ENCODE peak calls at places on chromosome 14, in seven cellular contexts. E is cardiac muscle cell; O is lower lobe of right lung; V is left ventricle myocardium inferior; I is fibroblast of lung; R is effector memory CD4-positive, alpha-beta T cell; U is gastrocnemius medialis. Z is an unnamed sample.
A peak's percentile ranks its signal among the peaks of the same experiment; 100 is the strongest.

GRCh38 chr14:36767603-36768281 is 106.1 kb downstream of the PAX9 start:
- DNase-seq in E (no peak), O (no peak), V (no peak), I (no peak), R (no peak), U (no peak), Z (no peak)

GRCh38 chr14:93727917-93728650 is 60.2 kb downstream of the PRIMA1 start:
- DNase-seq in E (no peak), O (no peak), V (no peak), I (no peak), R (no peak), U (no peak), Z (no peak)

GRCh38 chr14:76304536-76305473 is 71.1 kb upstream of the ESRRB start:
- DNase-seq in E (no peak), O (no peak), V (no peak), I (no peak), R (no peak), U (no peak), Z (no peak)

GRCh38 chr14:92987713-92988510 is 65.0 kb downstream of the CHGA start:
- DNase-seq in E (no peak), O (peak; percentile 37), V (no peak), I (no peak), R (no peak), U (no peak), Z (no peak)

GRCh38 chr14:85483037-85483436 is 46.9 kb upstream of the FLRT2 start:
- DNase-seq in E (peak; percentile 69), O (no peak), V (no peak), I (no peak), R (no peak), U (no peak), Z (no peak)

GRCh38 chr14:33943484-33943883 is 7.4 kb downstream of the EGLN3 start:
- DNase-seq in E (no peak), O (no peak), V (no peak), I (no peak), R (no peak), U (no peak), Z (no peak)

GRCh38 chr14:104734601-104734990 is 10.6 kb downstream of the ADSS1 start:
- DNase-seq in E (no peak), O (no peak), V (no peak), I (no peak), R (no peak), U (no peak), Z (no peak)

GRCh38 chr14:65179918-65180724 is 77.8 kb upstream of the MAX start:
- DNase-seq in E (peak; percentile 89), O (no peak), V (peak; percentile 32), I (peak; percentile 78), R (no peak), U (peak; percentile 78), Z (no peak)

GRCh38 chr14:91454580-91454979 is 37.0 kb upstream of the CCDC88C start:
- DNase-seq in E (no peak), O (no peak), V (no peak), I (no peak), R (no peak), U (no peak), Z (no peak)

GRCh38 chr14:64225156-64225757 is 68.9 kb downstream of the ESR2 start:
- DNase-seq in E (no peak), O (no peak), V (peak; percentile 30), I (no peak), R (no peak), U (peak; percentile 77), Z (no peak)

GRCh38 chr14:105335735-105336476 is 21.4 kb downstream of the PACS2 start:
- DNase-seq in E (no peak), O (peak; percentile 32), V (peak; percentile 70), I (no peak), R (no peak), U (peak; percentile 79), Z (no peak)

GRCh38 chr14:95262511-95262891 is 57.2 kb downstream of the CLMN start:
- DNase-seq in E (no peak), O (no peak), V (no peak), I (no peak), R (no peak), U (no peak), Z (no peak)
- H3K27ac ChIP-seq in E (no peak overlapping the region), O (no peak overlapping the region), V (peak overlapping the region; percentile 75), I (no peak overlapping the region), R (no peak overlapping the region), U (peak overlapping the region; percentile 49), Z (no peak overlapping the region)

DNA sequence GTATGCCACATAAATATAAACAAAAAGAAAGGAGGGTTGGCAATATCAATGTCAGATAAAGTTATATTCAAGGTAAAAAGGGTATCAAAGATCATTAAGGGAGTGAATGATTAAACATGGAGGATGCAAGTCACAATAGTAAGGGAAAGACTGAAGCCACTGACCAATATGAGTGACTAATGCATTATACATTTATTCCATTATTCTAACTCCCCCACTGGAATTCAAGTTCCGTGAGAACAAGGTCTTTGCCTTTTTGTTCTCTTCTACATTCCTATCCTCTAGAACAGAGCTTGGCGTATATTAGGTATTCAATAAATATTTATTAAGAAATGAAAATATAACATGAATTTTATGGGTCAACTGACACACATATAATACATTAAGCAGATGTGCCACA is 30.7 kb downstream of the MAP4K5 start:
- DNase-seq in E (peak; percentile 59), O (no peak), V (no peak), I (peak; percentile 33), R (no peak), U (no peak), Z (no peak)
- H3K27ac ChIP-seq in E (no peak overlapping the region), O (no peak overlapping the region), V (no peak overlapping the region), I (no peak overlapping the region), R (no peak overlapping the region), U (no peak overlapping the region), Z (no peak overlapping the region)

DNA sequence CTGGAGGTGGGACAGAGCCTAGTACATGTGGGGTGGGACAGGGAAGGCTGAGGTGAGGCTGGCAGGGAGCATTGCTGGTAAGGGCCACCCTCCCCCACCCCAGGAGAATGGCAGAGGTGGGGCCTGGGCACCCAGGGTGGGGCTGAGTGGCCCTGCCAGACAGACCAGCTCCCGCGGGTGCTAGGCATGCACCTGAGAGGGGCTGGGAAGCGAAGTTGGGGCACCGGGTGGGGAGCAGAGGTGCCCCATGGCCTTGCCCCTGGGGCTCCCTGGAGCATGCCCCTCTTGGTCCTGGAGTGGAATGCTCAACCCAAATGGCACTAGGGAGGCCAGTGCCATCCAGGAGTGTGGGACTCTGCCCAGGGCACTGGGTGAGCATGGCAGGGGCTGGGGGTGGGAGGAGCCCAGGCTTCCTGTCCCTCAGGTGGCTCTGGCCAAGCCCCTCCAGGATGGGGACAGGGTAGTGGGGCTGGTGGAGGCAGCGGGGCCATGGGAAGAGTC is 1.3 kb downstream of the TNFAIP2 start:
- DNase-seq in E (no peak), O (no peak), V (peak; percentile 14), I (no peak), R (no peak), U (no peak), Z (no peak)
- H3K27ac ChIP-seq in E (no peak overlapping the region), O (no peak overlapping the region), V (peak overlapping the region; percentile 99), I (no peak overlapping the region), R (no peak overlapping the region), U (peak overlapping the region; percentile 87), Z (no peak overlapping the region)

GRCh38 chr14:68178282-68178681 is 358.7 kb downstream of the RAD51B start:
- DNase-seq in E (no peak), O (no peak), V (no peak), I (no peak), R (no peak), U (no peak), Z (no peak)
- H3K27ac ChIP-seq in E (no peak overlapping the region), O (no peak overlapping the region), V (no peak overlapping the region), I (no peak overlapping the region), R (no peak overlapping the region), U (no peak overlapping the region), Z (no peak overlapping the region)

DNA sequence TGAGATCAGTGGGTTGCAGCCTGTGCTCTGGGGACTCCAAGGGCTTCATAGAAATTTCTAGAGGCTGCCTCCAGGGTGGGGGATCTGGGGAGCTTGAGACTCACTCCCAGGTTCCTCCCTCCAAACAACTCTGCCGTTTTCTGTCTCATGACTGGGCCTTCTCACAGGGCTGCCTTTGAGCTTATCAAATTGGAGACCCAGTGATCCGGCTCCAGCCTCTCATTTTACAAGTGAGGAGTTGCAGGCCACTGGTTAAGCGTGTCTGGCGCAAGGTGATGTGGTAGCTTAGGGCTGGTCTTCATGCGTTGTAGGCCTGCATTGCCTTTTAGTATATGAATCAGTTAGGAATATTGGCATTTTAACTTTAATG is 85.9 kb downstream of the SLC25A47 start:
- DNase-seq in E (no peak), O (no peak), V (no peak), I (no peak), R (no peak), U (no peak), Z (no peak)
- H3K27ac ChIP-seq in E (no peak overlapping the region), O (no peak overlapping the region), V (no peak overlapping the region), I (no peak overlapping the region), R (no peak overlapping the region), U (no peak overlapping the region), Z (peak overlapping the region; percentile 26)

GRCh38 chr14:51014625-51015024 is 70.3 kb upstream of the PYGL start:
- DNase-seq in E (no peak), O (no peak), V (no peak), I (no peak), R (no peak), U (no peak), Z (no peak)
- H3K27ac ChIP-seq in E (peak overlapping the region; percentile 48), O (no peak overlapping the region), V (peak overlapping the region; percentile 16), I (no peak overlapping the region), R (no peak overlapping the region), U (no peak overlapping the region), Z (peak overlapping the region; percentile 86)

DNA sequence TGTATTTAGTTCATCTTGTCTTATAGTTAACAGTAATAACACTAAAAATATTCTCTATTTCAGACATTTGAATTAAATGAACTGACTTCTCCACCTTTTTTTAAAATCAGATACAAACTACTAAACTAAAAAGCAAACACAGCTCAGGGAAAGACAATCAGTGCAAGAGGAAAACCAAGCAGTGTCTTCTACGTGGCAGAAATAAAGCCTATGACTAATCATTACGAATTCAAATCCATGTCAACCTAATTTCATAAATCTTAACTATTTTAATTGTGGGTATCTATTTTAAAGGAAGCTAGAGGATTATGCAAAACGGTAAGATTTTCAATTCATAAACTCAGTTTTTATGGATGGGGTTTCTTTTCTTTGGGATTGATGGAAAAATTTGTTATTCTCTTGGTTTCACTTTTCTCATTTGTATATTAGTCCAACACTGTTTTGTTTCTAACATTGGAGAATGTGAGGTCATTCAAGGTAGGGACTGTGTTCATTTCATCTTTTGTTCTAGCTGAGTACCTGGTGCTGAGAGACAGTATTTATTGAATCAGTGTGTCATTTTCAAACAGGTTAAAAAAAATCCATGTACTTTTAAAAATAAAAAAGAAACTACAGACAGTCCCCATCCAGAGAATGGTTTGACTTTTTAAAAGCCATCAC is 12.8 kb upstream of the PALS1 start:
- DNase-seq in E (no peak), O (no peak), V (no peak), I (no peak), R (no peak), U (no peak), Z (no peak)
- H3K27ac ChIP-seq in E (no peak overlapping the region), O (no peak overlapping the region), V (no peak overlapping the region), I (no peak overlapping the region), R (no peak overlapping the region), U (no peak overlapping the region), Z (no peak overlapping the region)

Z was measured in caudate nucleus.